ENCODE peak calls at places on chromosomes 13 and 19, in four cellular contexts. D, K, N and S are unnamed samples.

GRCh38 chr19:7460562-7460966 is 28.3 kb downstream of the PEX11G start:
- DNase-seq in K (no peak), D (peak), N (no peak), S (no peak)

GRCh38 chr19:54114340-54114826 is 1.1 kb downstream of the TFPT start:
- DNase-seq in N (no peak), D (peak), K (no peak), S (no peak)

GRCh38 chr13:105262579-105262978 is 1272.9 kb downstream of the EFNB2 start:
- DNase-seq in N (no peak), K (no peak), D (no peak), S (no peak)

GRCh38 chr19:19490247-19490968 is 24.9 kb downstream of the TSSK6 start:
- DNase-seq in K (peak), D (peak), N (peak), S (no peak)

GRCh38 chr13:114067886-114068722 is 64.3 kb downstream of the RASA3 start:
- DNase-seq in D (no peak), K (no peak), N (no peak), S (no peak)

GRCh38 chr13:109454167-109454917 is 332.0 kb downstream of the IRS2 start:
- DNase-seq in K (no peak), D (no peak), N (no peak), S (no peak)

GRCh38 chr19:18110833-18111232 is 13.3 kb downstream of the MAST3 start:
- DNase-seq in D (no peak), N (no peak), K (no peak), S (no peak)

GRCh38 chr19:31595521-31595920 is 246.3 kb upstream of the TSHZ3 start:
- DNase-seq in D (no peak), K (peak), N (no peak), S (peak)

GRCh38 chr19:46875234-46875633 is 14.4 kb downstream of the ARHGAP35 start:
- DNase-seq in N (no peak), D (no peak), K (no peak), S (no peak)

GRCh38 chr13:73809561-73809960 is 324.6 kb downstream of the KLF12 start:
- DNase-seq in K (no peak), N (no peak), D (peak), S (no peak)

GRCh38 chr19:38044267-38045111 is 137.5 kb downstream of the SIPA1L3 start:
- DNase-seq in N (no peak), K (no peak), D (peak), S (no peak)

GRCh38 chr13:48234652-48235099 is 1.7 kb downstream of the ITM2B start:
- DNase-seq in N (no peak), D (no peak), K (no peak), S (no peak)

GRCh38 chr19:7292950-7293794 is 1.0 kb downstream of the INSR start:
- DNase-seq in N (peak), K (peak), D (no peak), S (peak)

DNA sequence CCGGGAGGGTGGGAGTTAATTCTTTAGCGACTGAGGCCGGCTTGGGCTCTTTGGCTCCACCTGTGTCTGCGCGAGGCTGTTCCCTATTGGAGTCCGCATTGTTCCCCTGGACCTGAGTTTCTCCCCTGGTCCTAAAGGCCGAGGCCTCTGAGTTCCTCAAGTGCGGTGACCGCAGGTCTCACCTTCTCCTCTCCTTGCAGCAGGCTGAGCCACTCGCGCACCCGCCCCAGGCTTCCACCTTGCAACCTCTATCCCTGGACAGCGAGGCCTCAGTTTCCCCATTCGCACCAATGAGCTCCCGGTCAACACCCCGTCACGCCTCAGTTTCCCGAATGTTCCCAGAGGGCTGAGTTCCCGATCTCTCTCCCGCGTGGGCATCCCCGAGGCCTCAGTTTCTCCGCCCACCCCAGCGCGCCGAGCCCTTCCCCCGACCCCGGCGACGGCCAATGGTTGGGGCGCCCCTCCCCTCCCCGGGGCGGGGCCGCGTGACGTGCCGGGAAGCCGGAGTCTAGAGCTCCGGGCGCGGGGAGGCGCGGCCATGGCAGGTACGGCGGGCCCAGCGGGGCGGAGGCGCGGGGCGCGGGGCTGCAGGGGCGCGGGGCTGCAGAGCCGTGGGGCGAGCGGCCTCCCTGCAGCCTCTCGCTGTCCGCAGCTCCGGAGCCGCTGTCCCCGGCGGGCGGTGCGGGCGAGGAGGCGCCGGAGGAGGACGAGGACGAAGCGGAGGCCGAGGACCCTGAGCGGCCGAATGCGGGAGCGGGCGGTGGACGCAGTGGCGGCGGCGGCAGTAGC is at the start of gene MPND:
- DNase-seq in D (peak), N (peak), K (peak), S (peak)
- TF ChIP-seq CTCF in D (peak), N (peak), K (no peak), S (no peak)

GRCh38 chr19:1765904-1766799 is 12.8 kb downstream of the ONECUT3 start:
- DNase-seq in D (no peak), K (no peak), N (no peak), S (no peak)

GRCh38 chr19:1768918-1769644 is 15.8 kb downstream of the ONECUT3 start:
- DNase-seq in D (no peak), K (no peak), N (no peak), S (no peak)

GRCh38 chr19:1768248-1768647 is 14.9 kb downstream of the ONECUT3 start:
- DNase-seq in D (no peak), K (no peak), N (no peak), S (no peak)

GRCh38 chr19:1766800-1767352 is 13.6 kb downstream of the ONECUT3 start:
- DNase-seq in K (no peak), N (no peak), D (no peak), S (no peak)

DNA sequence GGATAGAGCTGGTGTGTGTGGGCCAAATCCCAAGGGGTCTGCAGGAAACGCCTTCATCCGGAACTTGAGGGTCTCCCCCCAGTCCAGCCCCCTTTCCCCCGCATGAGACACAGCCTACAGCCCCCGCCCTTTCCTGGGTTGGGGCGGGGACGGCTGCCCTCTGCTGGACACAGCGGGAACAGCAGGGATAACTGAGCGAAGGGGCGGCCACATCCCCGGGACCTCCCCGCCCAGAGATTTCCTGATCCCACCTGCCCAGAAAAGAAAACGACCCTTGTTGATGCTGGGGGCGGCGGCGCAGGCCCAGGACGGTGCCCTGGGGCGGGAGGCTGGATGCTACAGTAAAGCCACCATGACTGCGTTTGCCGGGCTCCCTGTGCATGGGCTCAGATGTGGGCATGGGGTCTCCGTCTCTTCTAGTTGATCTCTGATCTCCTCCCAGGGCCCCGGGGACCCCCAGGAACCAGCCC is 14.2 kb downstream of the ONECUT3 start:
- DNase-seq in K (no peak), D (no peak), N (peak), S (no peak)
- TF ChIP-seq CTCF in K (peak), D (peak), N (peak), S (peak)

DNA sequence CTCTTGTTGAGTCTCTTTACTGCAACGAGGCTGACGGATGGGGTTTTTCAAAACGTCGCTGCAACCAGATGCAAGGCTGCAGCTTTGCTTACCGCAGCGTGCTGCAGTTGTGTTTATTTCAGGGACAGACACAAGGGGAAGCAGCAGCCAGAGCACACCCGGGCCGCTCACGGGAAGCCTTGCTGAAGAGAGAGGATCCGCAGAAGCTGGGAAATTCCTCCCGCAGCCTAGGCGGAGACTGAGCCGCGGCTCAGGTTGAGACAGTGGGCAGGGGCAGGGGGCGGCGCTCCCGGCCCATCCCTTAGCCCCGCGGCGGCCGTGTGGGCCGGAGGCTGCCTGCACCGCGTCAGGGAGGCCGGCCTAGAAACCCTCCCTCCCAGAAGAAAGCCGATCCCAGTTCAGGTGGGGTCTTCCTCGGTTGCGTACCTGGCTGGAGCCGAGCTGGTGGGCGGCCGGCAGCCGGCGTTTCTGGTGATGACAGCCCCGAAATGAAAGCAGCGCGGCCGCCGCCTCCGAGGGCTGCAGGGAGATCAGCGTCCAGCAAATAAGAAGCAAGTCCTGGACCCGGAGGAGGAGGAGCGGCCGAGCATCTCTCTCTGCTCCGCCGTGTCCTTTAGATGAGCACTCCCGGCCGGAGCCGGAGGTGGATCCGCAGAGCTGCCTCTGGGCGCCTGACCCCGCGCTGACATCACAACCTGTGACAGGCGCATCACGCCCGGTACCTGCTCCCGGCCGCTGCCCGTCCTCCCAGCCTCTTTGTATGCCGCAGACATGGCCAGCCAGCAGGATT is at the start of gene FRY:
- DNase-seq in K (peak), D (peak), N (peak), S (peak)
- TF ChIP-seq CTCF in K (no peak), D (peak), N (peak), S (no peak)

GRCh38 chr19:50492303-50493052 is 15.8 kb upstream of the GARIN5A start:
- DNase-seq in K (no peak), N (no peak), D (no peak), S (no peak)
- TF ChIP-seq CTCF in K (no peak), N (no peak), D (no peak), S (no peak)

DNA sequence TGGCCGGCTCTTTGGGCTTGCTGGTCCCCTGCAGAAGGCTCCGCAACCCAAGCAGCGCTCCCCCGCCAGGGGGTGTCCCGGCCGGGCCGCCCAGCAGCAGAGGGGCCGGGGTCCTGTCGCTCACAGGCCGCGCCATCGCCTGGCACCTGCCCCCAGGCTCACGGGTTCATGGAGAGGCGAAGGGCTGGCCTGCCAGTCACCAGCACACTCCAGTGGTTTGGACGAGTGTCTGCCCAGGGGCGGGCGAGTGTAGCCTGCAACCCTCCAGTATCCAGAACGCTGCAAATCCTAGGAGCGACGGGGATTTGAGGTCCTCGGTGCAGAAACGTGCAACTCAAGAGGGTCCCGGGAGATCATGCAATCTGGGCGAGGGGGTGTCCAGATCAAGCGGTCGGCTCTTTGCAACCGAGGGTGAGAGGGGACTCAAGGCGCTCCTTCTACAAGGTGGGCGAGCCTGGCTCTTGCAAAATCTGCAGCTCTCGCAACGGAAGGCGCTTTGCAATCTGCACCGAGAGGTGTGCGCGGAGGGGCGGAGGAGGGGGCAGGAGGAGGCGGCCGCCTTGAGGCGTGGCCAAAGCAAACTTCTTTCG is at the start of gene DBP:
- DNase-seq in K (peak), N (peak), D (no peak), S (peak)
- TF ChIP-seq CTCF in K (no peak), N (peak), D (no peak), S (no peak)

GRCh38 chr19:1354496-1355257 is 29.0 kb upstream of the NDUFS7 start:
- DNase-seq in K (peak), D (peak), N (peak), S (peak)
- TF ChIP-seq CTCF in K (no peak), D (no peak), N (peak), S (no peak)

GRCh38 chr19:48361912-48362311 is 1.8 kb downstream of the TMEM143 start:
- DNase-seq in K (no peak), N (no peak), D (no peak), S (no peak)

GRCh38 chr19:48364564-48365363 is 597 bp downstream of the SYNGR4 start:
- DNase-seq in N (no peak), D (no peak), K (peak), S (no peak)

GRCh38 chr19:48363500-48363809 is 285 bp downstream of the TMEM143 start:
- DNase-seq in K (peak), D (no peak), N (no peak), S (peak)

GRCh38 chr19:48363810-48364563 is at the start of the genes SYNGR4 and TMEM143:
- DNase-seq in K (peak), N (peak), D (peak), S (peak)

DNA sequence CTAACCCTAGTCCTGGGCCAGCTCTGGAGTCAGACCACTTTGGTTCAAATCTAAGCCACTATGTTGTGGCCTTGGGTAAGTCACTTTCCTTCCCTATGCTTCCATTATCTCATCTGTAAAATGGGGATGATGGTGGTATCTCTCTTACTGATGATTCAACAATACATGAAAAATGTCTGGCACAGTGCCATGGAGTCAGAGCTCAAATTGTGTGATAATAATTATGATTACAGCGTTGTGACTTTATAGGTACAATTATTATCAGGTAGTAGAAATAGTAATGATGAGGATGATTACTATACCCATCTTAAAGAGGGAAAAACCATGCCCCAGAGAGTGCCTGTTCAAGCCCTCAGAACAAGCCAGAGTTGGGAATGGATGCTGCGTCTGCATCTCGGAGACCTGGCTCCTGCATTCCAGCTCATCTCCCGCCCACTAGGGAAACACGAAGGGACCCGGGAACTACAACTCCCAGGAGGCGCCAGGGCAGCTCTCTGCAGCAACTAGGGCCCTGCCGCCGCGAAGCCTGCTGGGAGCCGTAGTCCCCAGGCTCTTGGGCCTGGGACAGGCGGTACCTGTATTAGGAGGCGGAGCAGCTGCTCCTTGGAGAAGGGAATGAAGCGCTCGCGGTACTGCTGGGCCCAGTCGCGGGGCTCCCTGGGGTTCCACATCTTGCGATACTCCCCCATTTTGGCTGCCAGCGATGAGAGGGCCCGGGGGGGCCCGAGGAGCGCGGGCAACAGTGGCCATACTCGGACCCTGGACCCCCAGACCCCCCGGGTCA is 832 bp downstream of the TMEM143 start:
- DNase-seq in K (peak), D (peak), N (peak), S (peak)
- TF ChIP-seq CTCF in K (no peak), D (peak), N (no peak), S (no peak)

GRCh38 chr13:26379831-26380230 is 125.9 kb downstream of the CDK8 start:
- DNase-seq in D (no peak), N (no peak), K (no peak), S (no peak)

GRCh38 chr13:26376430-26376829 is 122.5 kb downstream of the CDK8 start:
- DNase-seq in N (no peak), D (no peak), K (no peak), S (no peak)

GRCh38 chr13:26378116-26378515 is 124.2 kb downstream of the CDK8 start:
- DNase-seq in N (no peak), D (no peak), K (no peak), S (no peak)

GRCh38 chr13:26380930-26381329 is 127.0 kb downstream of the CDK8 start:
- DNase-seq in K (no peak), N (no peak), D (no peak), S (no peak)

DNA sequence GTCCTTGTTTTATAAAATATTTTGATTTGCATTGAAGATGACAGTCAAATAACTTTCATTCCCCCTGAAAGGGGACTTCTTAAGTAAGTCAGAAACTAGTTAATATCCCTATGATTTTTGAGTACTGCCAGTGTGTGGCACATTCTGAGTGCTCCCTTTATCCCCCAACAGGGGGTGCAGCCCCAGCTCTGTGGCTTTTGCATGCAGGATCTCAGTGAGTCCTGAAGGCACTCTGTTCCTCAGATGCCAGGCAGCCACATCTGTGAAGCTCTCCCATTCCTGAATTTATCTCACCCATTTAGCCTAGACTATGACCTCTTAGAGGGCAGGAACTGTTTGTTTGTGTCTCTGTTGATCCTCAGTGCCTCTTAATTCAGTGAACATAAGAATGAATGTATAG is 123.1 kb downstream of the CDK8 start:
- DNase-seq in N (no peak), K (no peak), D (peak), S (no peak)
- TF ChIP-seq CTCF in N (peak), K (no peak), D (peak), S (no peak)

DNA sequence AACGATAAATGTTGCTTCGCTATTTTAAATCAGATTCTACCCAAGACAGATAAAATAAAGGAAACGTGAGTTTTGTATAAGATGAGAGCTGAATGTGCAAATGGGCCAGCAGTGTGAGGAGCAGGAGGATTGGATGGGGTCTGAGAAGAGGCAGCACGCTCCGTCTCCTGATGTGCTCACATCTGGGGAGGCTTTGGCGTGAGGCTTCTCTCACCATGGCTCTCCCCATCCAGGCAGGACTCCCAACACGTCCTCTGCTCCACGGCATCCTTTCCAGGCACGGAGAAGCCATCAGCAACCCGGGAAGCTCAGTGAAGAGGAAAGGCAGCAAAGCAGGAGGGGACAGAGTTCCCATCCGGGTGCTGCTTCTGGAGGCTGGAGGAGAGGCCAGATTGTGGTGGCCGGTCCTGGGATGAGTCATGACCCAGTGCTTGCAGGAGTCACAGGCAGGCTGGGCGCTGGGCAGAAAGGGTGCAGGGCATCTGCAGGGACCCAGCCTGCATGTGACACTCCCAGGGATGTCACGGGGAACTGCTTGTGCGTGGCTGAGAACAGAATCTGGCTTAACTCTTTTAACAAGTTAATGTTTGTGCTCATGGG is 47.5 kb downstream of the ZNF536 start:
- DNase-seq in D (no peak), N (no peak), K (peak), S (no peak)
- TF ChIP-seq CTCF in D (no peak), N (no peak), K (no peak), S (no peak)